ENCODE peak calls at places on chromosomes 7 and 10, in eight cellular contexts. S is IMR-90, W is sigmoid colon, O is mammary epithelial cell, C is dorsolateral prefrontal cortex, H is pancreas, L is colonic mucosa, G is SJCRH30. J is an unnamed sample.

GRCh38 chr10:8181496-8182174 is 127.1 kb downstream of the GATA3 start:
- DNase-seq in S (no peak), W (no peak), O (no peak), C (no peak), H (no peak), L (no peak), G (no peak), J (no peak)

GRCh38 chr7:150357277-150357676 is 11.3 kb upstream of the REPIN1 start:
- DNase-seq in S (no peak), W (peak), O (no peak), C (no peak), H (no peak), L (no peak), G (peak), J (no peak)

GRCh38 chr7:129958643-129959479 is 6.1 kb upstream of the UBE2H start:
- DNase-seq in S (peak), W (peak), O (peak), C (no peak), H (peak), L (peak), G (peak), J (peak)

GRCh38 chr10:59960751-59961150 is 54.4 kb upstream of the CCDC6 start:
- DNase-seq in S (no peak), W (no peak), O (no peak), C (no peak), H (no peak), L (no peak), G (no peak), J (no peak)

GRCh38 chr10:27145937-27146336 is 8.2 kb downstream of the YME1L1 start:
- DNase-seq in S (no peak), W (no peak), O (no peak), C (no peak), H (no peak), L (no peak), G (no peak), J (no peak)

GRCh38 chr7:6262206-6262605 is 10.2 kb downstream of the CYTH3 start:
- DNase-seq in S (no peak), W (no peak), O (no peak), C (no peak), H (no peak), L (no peak), G (no peak), J (no peak)

GRCh38 chr10:86023931-86024554 is 342.6 kb downstream of the GRID1 start:
- DNase-seq in S (no peak), W (no peak), O (no peak), C (no peak), H (no peak), L (no peak), G (no peak), J (no peak)

GRCh38 chr7:376306-376969 is 86.5 kb downstream of the FOXL3 start:
- DNase-seq in S (no peak), W (no peak), O (peak), C (peak), H (no peak), L (no peak), G (no peak), J (no peak)

GRCh38 chr10:76729804-76730203 is 907.8 kb downstream of the KCNMA1 start:
- DNase-seq in S (no peak), W (no peak), O (no peak), C (no peak), H (no peak), L (no peak), G (no peak), J (no peak)

GRCh38 chr10:97069576-97070362 is 116.0 kb downstream of the SLIT1 start:
- DNase-seq in S (no peak), W (no peak), O (peak), C (no peak), H (no peak), L (no peak), G (no peak), J (peak)

GRCh38 chr10:11446895-11447294 is 164.6 kb downstream of the USP6NL start:
- DNase-seq in S (no peak), W (no peak), O (no peak), C (no peak), H (no peak), L (no peak), G (no peak), J (no peak)

GRCh38 chr10:88786032-88786770 is 16.3 kb upstream of the LIPM start:
- DNase-seq in S (no peak), W (no peak), O (no peak), C (no peak), H (no peak), L (no peak), G (no peak), J (no peak)

GRCh38 chr10:12221323-12222298 is 25.6 kb downstream of the CDC123 start:
- DNase-seq in S (peak), W (no peak), O (peak), C (no peak), H (no peak), L (no peak), G (peak), J (no peak)

GRCh38 chr10:31759124-31759798 is 169.4 kb downstream of the ARHGAP12 start:
- DNase-seq in S (no peak), W (peak), O (no peak), C (peak), H (peak), L (peak), G (no peak), J (no peak)

GRCh38 chr10:71998840-71999194 is 34.6 kb downstream of the CHST3 start:
- DNase-seq in S (peak), W (peak), O (peak), C (no peak), H (no peak), L (peak), G (peak), J (peak)

GRCh38 chr10:56605043-56605442 is 244.0 kb upstream of the ZWINT start:
- DNase-seq in S (no peak), W (no peak), O (peak), C (no peak), H (no peak), L (no peak), G (no peak), J (no peak)

GRCh38 chr7:36287371-36288241 is 102.1 kb upstream of the ANLN start:
- DNase-seq in S (no peak), W (no peak), O (no peak), C (no peak), H (no peak), L (peak), G (no peak), J (no peak)

GRCh38 chr7:43639858-43640491 is 57.1 kb downstream of the STK17A start:
- DNase-seq in S (peak), W (no peak), O (peak), C (no peak), H (peak), L (peak), G (no peak), J (no peak)

GRCh38 chr7:80876894-80877414 is 41.9 kb downstream of the SEMA3C start:
- DNase-seq in S (peak), W (no peak), O (peak), C (no peak), H (no peak), L (peak), G (peak), J (no peak)

GRCh38 chr7:113283861-113284260 is 165.5 kb upstream of the SMIM30 start:
- DNase-seq in S (peak), W (no peak), O (no peak), C (no peak), H (no peak), L (no peak), G (no peak), J (no peak)

GRCh38 chr7:101927389-101928306 is 110.2 kb downstream of the CUX1 start:
- DNase-seq in S (no peak), W (peak), O (no peak), C (no peak), H (no peak), L (no peak), G (no peak), J (no peak)

GRCh38 chr10:35259769-35260397 is 76.4 kb upstream of the CCNY start:
- DNase-seq in S (peak), W (no peak), O (peak), C (no peak), H (no peak), L (no peak), G (peak), J (peak)

GRCh38 chr7:132394283-132395003 is 181.8 kb downstream of the PLXNA4 start:
- DNase-seq in S (no peak), W (no peak), O (no peak), C (no peak), H (no peak), L (no peak), G (no peak), J (no peak)

GRCh38 chr7:47479821-47480575 is 101.9 kb downstream of the TNS3 start:
- DNase-seq in S (no peak), W (no peak), O (no peak), C (no peak), H (no peak), L (no peak), G (no peak), J (no peak)
- H3K27ac ChIP-seq in S (no peak), W (no peak), O (no peak), C (no peak), H (peak), L (no peak), G (no peak), J (no peak)

GRCh38 chr10:46328853-46329689 is 42.3 kb downstream of the ANTXRL start:
- DNase-seq in S (no peak), W (no peak), O (no peak), C (peak), H (no peak), L (no peak), G (no peak), J (no peak)
- H3K27ac ChIP-seq in S (no peak), W (no peak), O (no peak), C (peak), H (no peak), L (no peak), G (no peak), J (no peak)

DNA sequence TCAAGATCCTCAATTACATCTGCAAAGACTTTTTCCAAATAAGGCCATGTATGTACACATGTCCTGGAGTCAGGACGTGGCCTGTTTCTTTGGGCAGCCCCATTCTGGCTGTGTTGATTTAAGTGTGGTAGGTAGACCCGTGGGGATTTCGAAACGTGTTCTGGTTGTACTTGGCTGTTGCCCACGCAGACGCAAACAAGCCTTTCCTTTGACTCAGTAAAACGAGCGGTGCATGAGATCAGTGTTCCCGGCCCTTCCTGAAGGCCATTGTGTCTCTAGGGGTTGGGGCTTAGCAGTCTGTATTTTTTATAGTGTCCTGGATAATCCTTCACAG is 64.8 kb upstream of the DNAJB6 start:
- DNase-seq in S (peak), W (peak), O (peak), C (no peak), H (peak), L (no peak), G (peak), J (peak)
- H3K27ac ChIP-seq in S (peak), W (peak), O (peak), C (peak), H (peak), L (no peak), G (no peak), J (peak)

GRCh38 chr7:1931951-1932270 is 261.8 kb downstream of the ELFN1 start:
- DNase-seq in S (no peak), W (no peak), O (no peak), C (no peak), H (no peak), L (no peak), G (no peak), J (no peak)

GRCh38 chr7:1931248-1931950 is 261.3 kb downstream of the ELFN1 start:
- DNase-seq in S (peak), W (no peak), O (no peak), C (no peak), H (no peak), L (no peak), G (no peak), J (no peak)

GRCh38 chr7:1934756-1935155 is 264.7 kb downstream of the ELFN1 start:
- DNase-seq in S (no peak), W (no peak), O (no peak), C (no peak), H (no peak), L (no peak), G (no peak), J (no peak)

GRCh38 chr7:1934017-1934416 is 263.9 kb downstream of the ELFN1 start:
- DNase-seq in S (no peak), W (no peak), O (no peak), C (no peak), H (no peak), L (no peak), G (no peak), J (no peak)

DNA sequence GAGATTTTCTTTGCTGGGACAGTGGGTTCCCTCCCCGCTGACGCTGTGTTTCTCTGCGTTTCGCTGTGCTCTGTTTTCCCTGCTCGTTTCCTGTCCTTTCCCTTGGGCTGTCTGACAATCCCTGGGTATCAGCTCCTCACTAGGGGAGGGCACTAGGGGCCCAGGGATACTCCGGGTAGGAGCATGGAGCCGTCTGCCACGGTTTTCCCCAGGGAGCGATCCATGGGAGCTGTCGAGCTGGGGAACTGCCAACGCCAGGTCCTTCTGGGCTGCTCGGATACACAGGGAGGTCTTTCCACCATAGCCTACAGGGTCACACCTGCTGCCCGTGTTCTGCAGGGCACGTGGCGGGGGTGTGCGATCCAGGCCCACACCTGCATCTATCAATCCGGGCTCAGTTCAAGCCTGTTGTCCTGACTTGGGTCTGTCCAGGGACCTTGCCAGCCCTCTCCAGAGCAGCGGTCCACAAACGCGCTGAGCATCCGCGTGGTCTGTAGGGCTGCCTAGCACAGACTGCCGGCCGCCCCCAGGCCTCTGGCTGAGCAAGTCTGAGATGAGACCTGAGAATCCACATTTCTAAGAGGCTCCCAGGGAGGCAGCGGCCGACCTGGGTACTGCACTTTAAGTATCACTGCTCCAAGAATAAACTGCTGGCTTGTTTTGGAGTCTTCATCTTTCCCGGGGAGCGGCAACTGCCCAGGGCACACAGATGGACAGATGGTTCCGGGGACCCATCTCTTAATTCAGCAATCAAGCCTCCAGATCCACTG is 263.2 kb downstream of the ELFN1 start:
- DNase-seq in S (no peak), W (no peak), O (no peak), C (no peak), H (no peak), L (no peak), G (peak), J (no peak)
- H3K27ac ChIP-seq in S (no peak), W (no peak), O (no peak), C (no peak), H (no peak), L (no peak), G (no peak), J (no peak)

J was measured in epithelial cell of prostate.